ENCODE peak calls at places on chromosome 1, in seven cellular contexts. K is DND-41, C is RWPE1, M is fibroblast of lung, T is tibial nerve, I is nephron progenitor cell, D is activated B cell treated with CpG ODN at 0.5 μM for 24 hours. Y is an unnamed sample.
A peak's percentile ranks its signal among the peaks of the same experiment; 100 is the strongest.

GRCh38 chr1:213953816-213954215 is 34.0 kb upstream of the PROX1 start:
- DNase-seq in K (no peak), C (no peak), M (no peak), T (no peak), I (no peak), D (no peak), Y (no peak)

GRCh38 chr1:170927955-170928850 is 7.1 kb upstream of the MROH9 start:
- DNase-seq in K (no peak), C (peak; percentile 4), M (peak; percentile 7), T (no peak), I (no peak), D (no peak), Y (peak; percentile 19)

GRCh38 chr1:159339517-159339916 is 37.4 kb downstream of the FCER1A start:
- DNase-seq in K (no peak), C (no peak), M (no peak), T (no peak), I (no peak), D (no peak), Y (no peak)

GRCh38 chr1:19448491-19449439 is 36.6 kb downstream of the CAPZB start:
- DNase-seq in K (no peak), C (peak; percentile 82), M (peak; percentile 90), T (peak; percentile 72), I (peak; percentile 29), D (no peak), Y (peak; percentile 97)

GRCh38 chr1:19597463-19598309 is 46.4 kb upstream of the NBL1 start:
- DNase-seq in K (no peak), C (peak; percentile 42), M (peak; percentile 50), T (peak; percentile 7), I (no peak), D (no peak), Y (peak; percentile 60)

GRCh38 chr1:89041055-89041707 is 18.5 kb upstream of the GBP3 start:
- DNase-seq in K (no peak), C (peak; percentile 27), M (peak; percentile 88), T (no peak), I (no peak), D (no peak), Y (peak; percentile 68)

GRCh38 chr1:91741301-91741700 is 144.7 kb downstream of the TGFBR3 start:
- DNase-seq in K (no peak), C (no peak), M (peak; percentile 71), T (no peak), I (no peak), D (no peak), Y (no peak)

GRCh38 chr1:62285984-62286481 is 33.2 kb downstream of the KANK4 start:
- DNase-seq in K (no peak), C (no peak), M (no peak), T (no peak), I (peak; percentile 28), D (no peak), Y (no peak)

GRCh38 chr1:24535021-24535424 is 20.9 kb upstream of the NCMAP start:
- DNase-seq in K (peak; percentile 75), C (no peak), M (no peak), T (no peak), I (no peak), D (peak; percentile 61), Y (no peak)

GRCh38 chr1:201582261-201582951 is 43.5 kb downstream of the NAV1 start:
- DNase-seq in K (no peak), C (no peak), M (peak; percentile 72), T (peak; percentile 47), I (no peak), D (no peak), Y (peak; percentile 79)

GRCh38 chr1:90839323-90839722 is 122.2 kb upstream of the BARHL2 start:
- DNase-seq in K (no peak), C (no peak), M (no peak), T (no peak), I (no peak), D (no peak), Y (no peak)

GRCh38 chr1:94690033-94690712 is 130.0 kb upstream of the SLC44A3 start:
- DNase-seq in K (no peak), C (no peak), M (peak; percentile 93), T (peak; percentile 49), I (no peak), D (no peak), Y (peak; percentile 97)

GRCh38 chr1:173531069-173531693 is 54.0 kb downstream of the PRDX6 start:
- DNase-seq in K (no peak), C (no peak), M (peak; percentile 13), T (no peak), I (no peak), D (no peak), Y (no peak)

GRCh38 chr1:111468717-111469100 is 5.1 kb upstream of the C1orf162 start:
- DNase-seq in K (no peak), C (no peak), M (no peak), T (no peak), I (no peak), D (no peak), Y (no peak)

GRCh38 chr1:111469539-111469938 is 4.2 kb upstream of the C1orf162 start:
- DNase-seq in K (no peak), C (no peak), M (no peak), T (no peak), I (no peak), D (no peak), Y (no peak)

GRCh38 chr1:111465754-111466153 is 8.0 kb upstream of the C1orf162 start:
- DNase-seq in K (no peak), C (no peak), M (no peak), T (no peak), I (no peak), D (no peak), Y (no peak)

GRCh38 chr1:111466480-111466879 is 7.3 kb upstream of the C1orf162 start:
- DNase-seq in K (no peak), C (no peak), M (no peak), T (no peak), I (no peak), D (no peak), Y (no peak)

GRCh38 chr1:111467805-111468716 is 5.7 kb upstream of the C1orf162 start:
- DNase-seq in K (no peak), C (no peak), M (no peak), T (no peak), I (no peak), D (no peak), Y (no peak)
- TF ChIP-seq CTCF in K (peak; percentile 22), C (no peak), M (no peak), T (no peak), I (no peak), D (no peak), Y (no peak)

GRCh38 chr1:110433803-110434202 is 17.1 kb upstream of the PROK1 start:
- DNase-seq in K (no peak), C (peak; percentile 67), M (peak; percentile 28), T (peak; percentile 32), I (peak; percentile 44), D (no peak), Y (peak; percentile 63)
- TF ChIP-seq CTCF in K (no peak), C (no peak), M (no peak), T (no peak), I (no peak), D (no peak), Y (peak; percentile 11)

GRCh38 chr1:86296305-86297205 is 99.6 kb downstream of the ODF2L start:
- DNase-seq in K (no peak), C (no peak), M (no peak), T (no peak), I (no peak), D (no peak), Y (no peak)
- TF ChIP-seq CTCF in K (no peak), C (no peak), M (no peak), T (no peak), I (no peak), D (no peak), Y (no peak)

GRCh38 chr1:65719391-65719790 is 73.3 kb upstream of the PDE4B start:
- DNase-seq in K (no peak), C (no peak), M (no peak), T (no peak), I (no peak), D (no peak), Y (no peak)

GRCh38 chr1:65722461-65722860 is 70.2 kb upstream of the PDE4B start:
- DNase-seq in K (no peak), C (no peak), M (no peak), T (no peak), I (no peak), D (no peak), Y (no peak)

DNA sequence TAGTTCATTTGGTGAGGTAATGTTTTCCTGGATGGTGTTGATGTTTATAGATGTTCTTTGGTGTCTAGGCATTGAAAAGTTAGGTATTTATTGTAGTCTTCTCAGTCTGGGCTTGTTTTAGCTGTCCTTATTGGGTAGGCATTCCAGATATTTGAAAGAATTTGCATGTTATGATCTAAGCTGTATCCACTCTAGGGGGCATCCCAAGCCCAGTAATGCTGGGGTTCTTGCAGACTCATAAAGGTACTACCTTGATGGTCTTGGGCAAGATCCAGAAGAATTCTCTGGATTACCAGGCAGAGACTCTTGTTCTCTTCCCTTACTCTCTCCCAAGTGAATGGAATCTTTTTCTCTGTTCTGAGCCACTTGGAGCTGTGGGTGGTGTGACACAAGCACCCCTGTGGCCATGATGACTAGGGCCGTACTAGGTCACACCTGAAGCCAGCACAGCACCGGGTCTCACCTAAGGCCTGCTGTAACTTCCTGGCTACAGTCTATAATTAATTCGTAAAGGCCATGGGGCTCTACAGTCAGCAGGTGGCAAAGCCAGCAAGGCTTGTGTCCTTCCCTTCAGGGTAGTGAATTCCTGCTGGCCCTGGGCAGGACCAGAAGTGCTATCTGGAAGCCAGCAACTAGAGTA is 74.8 kb upstream of the PDE4B start:
- DNase-seq in K (no peak), C (no peak), M (peak; percentile 46), T (no peak), I (no peak), D (no peak), Y (peak; percentile 64)
- TF ChIP-seq CTCF in K (no peak), C (no peak), M (peak; percentile 26), T (no peak), I (no peak), D (no peak), Y (peak; percentile 49)

DNA sequence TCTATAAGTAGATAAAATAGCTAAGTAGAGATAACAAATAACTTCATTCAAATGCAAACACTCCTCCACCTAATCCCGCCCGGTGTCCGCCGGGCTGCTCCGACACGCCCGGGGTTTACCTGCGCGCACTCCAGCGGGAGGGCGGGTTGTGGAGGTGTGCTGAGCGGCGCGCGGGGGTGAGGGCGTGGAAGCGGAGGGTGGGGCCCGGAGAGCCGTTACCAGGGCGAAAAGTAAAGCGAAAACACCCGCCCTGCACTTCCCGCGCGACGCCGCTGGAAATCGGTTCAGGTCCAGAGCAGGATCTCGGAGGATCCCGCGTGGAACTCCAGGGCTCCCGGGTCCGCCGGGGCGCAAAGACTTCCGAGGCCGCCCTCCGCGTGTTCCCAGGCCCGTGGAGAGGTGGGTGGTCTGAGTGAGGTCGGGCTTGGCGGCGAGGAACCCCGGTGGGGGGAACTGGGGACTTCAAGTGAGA is 1.8 kb upstream of the ATF3 start:
- DNase-seq in K (no peak), C (peak; percentile 62), M (no peak), T (peak; percentile 23), I (peak; percentile 32), D (peak; percentile 44), Y (no peak)
- TF ChIP-seq CTCF in K (no peak), C (no peak), M (no peak), T (peak; percentile 32), I (no peak), D (no peak), Y (no peak)

GRCh38 chr1:119954476-119955422 is 58.4 kb upstream of the ADAM30 start:
- DNase-seq in K (no peak), C (no peak), M (no peak), T (no peak), I (no peak), D (no peak), Y (no peak)
- TF ChIP-seq CTCF in K (no peak), C (no peak), M (no peak), T (no peak), I (no peak), D (no peak), Y (no peak)

GRCh38 chr1:209886219-209886536 is 51.8 kb upstream of the SYT14 start:
- DNase-seq in K (no peak), C (no peak), M (no peak), T (no peak), I (no peak), D (no peak), Y (no peak)
- TF ChIP-seq CTCF in K (no peak), C (no peak), M (no peak), T (no peak), I (no peak), D (no peak), Y (no peak)

Y was measured in fibroblast of villous mesenchyme.